ENCODE peak calls at places on chromosomes 13 and 19, in nine cellular contexts. B, A, F, D, Q, K, T, N and E are unnamed samples.

GRCh38 chr19:21115430-21115829 is 26.4 kb upstream of the ZNF431 start:
- DNase-seq in T (no peak), D (no peak), K (no peak), B (no peak), F (no peak), Q (no peak), A (no peak), N (no peak), E (no peak)

GRCh38 chr13:19159761-19160420 is 21.7 kb downstream of the TUBA3C start:
- DNase-seq in T (no peak), D (no peak), A (no peak), F (no peak), Q (no peak), K (no peak), B (no peak), N (no peak), E (no peak)

GRCh38 chr13:107185889-107186288 is 618.0 kb upstream of the ARGLU1 start:
- DNase-seq in N (no peak), D (no peak), B (peak), Q (no peak), F (peak), A (no peak), K (no peak), T (no peak), E (no peak)

GRCh38 chr13:107373551-107373950 is 805.6 kb upstream of the ARGLU1 start:
- DNase-seq in Q (no peak), D (no peak), B (peak), F (peak), K (no peak), T (no peak), N (no peak), A (no peak), E (peak)

GRCh38 chr19:47499863-47500830 is 14.7 kb downstream of the NAPA start:
- DNase-seq in K (no peak), D (no peak), F (no peak), T (no peak), B (no peak), A (no peak), N (no peak), Q (no peak), E (no peak)

GRCh38 chr19:7987084-7987768 is 18.2 kb downstream of the ELAVL1 start:
- DNase-seq in F (no peak), N (no peak), A (no peak), Q (peak), K (no peak), T (no peak), D (no peak), B (no peak), E (no peak)

GRCh38 chr13:50401721-50402510 is 386.7 kb downstream of the KCNRG start:
- DNase-seq in B (peak), Q (peak), D (no peak), K (no peak), T (no peak), F (peak), A (no peak), N (no peak), E (no peak)

GRCh38 chr13:100394005-100394695 is 194.4 kb downstream of the GGACT start:
- DNase-seq in T (peak), Q (peak), N (no peak), F (peak), A (no peak), B (peak), D (no peak), K (no peak), E (no peak)

GRCh38 chr13:82358284-82358683 is 1524.0 kb downstream of the SLITRK1 start:
- DNase-seq in Q (peak), F (no peak), N (no peak), A (no peak), T (no peak), B (no peak), D (no peak), K (no peak), E (no peak)

GRCh38 chr13:105118577-105118976 is 1416.9 kb downstream of the EFNB2 start:
- DNase-seq in N (no peak), K (no peak), T (no peak), Q (no peak), B (peak), F (no peak), A (no peak), D (no peak), E (no peak)

GRCh38 chr13:94176576-94176975 is 302.9 kb downstream of the DCT start:
- DNase-seq in N (no peak), A (no peak), B (no peak), D (no peak), Q (no peak), K (no peak), F (no peak), T (no peak), E (no peak)

GRCh38 chr19:39199025-39199424 is 2.3 kb downstream of the NCCRP1 start:
- DNase-seq in T (no peak), Q (peak), N (no peak), B (peak), K (no peak), D (no peak), A (peak), F (no peak), E (no peak)

GRCh38 chr13:26074706-26075105 is 22.9 kb upstream of the SHISA2 start:
- DNase-seq in K (no peak), F (peak), D (no peak), Q (peak), N (no peak), A (no peak), B (peak), T (no peak), E (peak)

GRCh38 chr13:65540064-65540635 is 1690.0 kb downstream of the PCDH9 start:
- DNase-seq in D (no peak), K (no peak), Q (no peak), N (no peak), B (peak), F (no peak), A (no peak), T (no peak), E (no peak)

GRCh38 chr13:99981115-99982020 is at the start of gene ZIC2:
- DNase-seq in A (no peak), N (no peak), K (no peak), B (no peak), D (no peak), F (peak), Q (peak), T (no peak), E (peak)

GRCh38 chr13:26656919-26657318 is 99.4 kb downstream of the WASF3 start:
- DNase-seq in Q (no peak), D (no peak), B (peak), F (peak), K (no peak), T (peak), A (no peak), N (no peak), E (peak)

GRCh38 chr13:99191900-99192399 is 8.7 kb upstream of the UBAC2 start:
- DNase-seq in T (no peak), K (no peak), N (no peak), Q (peak), B (peak), A (no peak), F (peak), D (no peak), E (no peak)

GRCh38 chr13:24664726-24665409 is 15.3 kb upstream of the ATP12A start:
- DNase-seq in B (peak), T (no peak), A (no peak), K (no peak), F (peak), D (no peak), N (no peak), Q (no peak), E (peak)

GRCh38 chr19:5260381-5260967 is 80.1 kb downstream of the PTPRS start:
- DNase-seq in T (no peak), N (no peak), F (no peak), K (no peak), D (no peak), A (no peak), B (no peak), Q (no peak), E (no peak)

GRCh38 chr19:1924320-1924961 is 16.5 kb upstream of the CSNK1G2 start:
- DNase-seq in D (no peak), F (no peak), A (no peak), B (no peak), K (no peak), N (no peak), Q (no peak), T (no peak), E (no peak)

GRCh38 chr19:49938662-49939061 is 9.4 kb upstream of the NUP62 start:
- DNase-seq in D (no peak), T (no peak), K (no peak), B (no peak), N (no peak), Q (no peak), A (no peak), F (no peak), E (no peak)

GRCh38 chr19:51713319-51714285 is 10.2 kb downstream of the HAS1 start:
- DNase-seq in A (no peak), K (no peak), N (no peak), F (no peak), B (no peak), T (no peak), D (no peak), Q (no peak), E (no peak)

GRCh38 chr13:79741006-79741405 is 260.1 kb downstream of the NDFIP2 start:
- DNase-seq in K (no peak), T (no peak), B (peak), A (no peak), D (no peak), N (no peak), F (peak), Q (peak), E (peak)

GRCh38 chr19:39310558-39311311 is 9.9 kb downstream of the LRFN1 start:
- DNase-seq in N (no peak), D (no peak), B (peak), Q (no peak), K (no peak), F (no peak), A (no peak), T (no peak), E (no peak)

GRCh38 chr19:17049711-17050280 is 23.2 kb upstream of the CPAMD8 start:
- DNase-seq in Q (peak), A (no peak), B (peak), K (no peak), F (peak), N (no peak), D (no peak), T (no peak), E (no peak)

GRCh38 chr19:28934626-28935025 is 278.3 kb downstream of the UQCRFS1 start:
- DNase-seq in D (no peak), B (peak), A (no peak), K (no peak), Q (peak), F (no peak), T (no peak), N (no peak), E (no peak)

GRCh38 chr19:49497047-49497789 is 984 bp downstream of the RPS11 start:
- DNase-seq in N (peak), T (peak), A (no peak), Q (peak), K (peak), B (peak), F (peak), D (no peak), E (peak)